ENCODE peak calls at places on chromosomes 6 and 20, in eight cellular contexts. V, L, M, I, H, E, B and W are unnamed samples.

GRCh38 chr6:158316022-158316421 is 3.8 kb downstream of the TULP4 start:
- DNase-seq in E (no peak), B (no peak), L (no peak), I (no peak), H (no peak), V (no peak), M (no peak), W (peak; percentile 89)

GRCh38 chr6:87754828-87755227 is 52.8 kb upstream of the AKIRIN2 start:
- DNase-seq in M (no peak), E (no peak), H (no peak), B (no peak), I (no peak), L (no peak), V (no peak), W (no peak)

GRCh38 chr6:113719056-113719455 is 138.1 kb upstream of the MARCKS start:
- DNase-seq in M (no peak), B (no peak), L (no peak), V (no peak), I (no peak), E (no peak), H (no peak), W (peak; percentile 70)

GRCh38 chr6:70547313-70547712 is 19.4 kb upstream of the SDHAF4 start:
- DNase-seq in M (no peak), L (peak; percentile 42), B (no peak), V (no peak), H (no peak), E (no peak), I (no peak), W (peak; percentile 22)

GRCh38 chr6:16694789-16695188 is 66.5 kb downstream of the ATXN1 start:
- DNase-seq in I (no peak), L (no peak), M (no peak), B (no peak), E (no peak), H (no peak), V (no peak), W (no peak)

GRCh38 chr6:15608406-15608805 is 54.4 kb downstream of the DTNBP1 start:
- DNase-seq in H (no peak), B (no peak), M (no peak), E (no peak), L (peak; percentile 66), I (peak; percentile 68), V (no peak), W (peak; percentile 91)

GRCh38 chr6:21198032-21198640 is 395.4 kb upstream of the SOX4 start:
- DNase-seq in M (no peak), I (no peak), H (no peak), E (no peak), V (no peak), L (no peak), B (no peak), W (no peak)

GRCh38 chr6:90691823-90692222 is 105.0 kb upstream of the MAP3K7 start:
- DNase-seq in B (no peak), I (no peak), M (no peak), H (no peak), E (no peak), L (no peak), V (no peak), W (peak; percentile 37)

GRCh38 chr6:139133272-139133671 is 1.6 kb upstream of the HECA start:
- DNase-seq in L (no peak), V (no peak), E (no peak), B (no peak), I (no peak), H (no peak), M (no peak), W (no peak)

GRCh38 chr6:144721232-144721631 is 436.1 kb downstream of the UTRN start:
- DNase-seq in I (no peak), L (no peak), E (no peak), V (no peak), M (no peak), B (no peak), H (no peak), W (no peak)

GRCh38 chr20:18613553-18613952 is 25.7 kb downstream of the DTD1 start:
- DNase-seq in V (no peak), M (no peak), E (no peak), I (peak; percentile 14), L (no peak), H (no peak), B (no peak), W (peak; percentile 97)

GRCh38 chr20:6993016-6993415 is 225.5 kb downstream of the BMP2 start:
- DNase-seq in I (no peak), H (no peak), L (no peak), B (no peak), E (no peak), M (no peak), V (no peak), W (peak; percentile 98)

GRCh38 chr6:117265425-117266266 is at the start of gene VGLL2:
- DNase-seq in B (no peak), H (no peak), V (no peak), E (peak; percentile 40), M (no peak), L (peak; percentile 62), I (no peak), W (peak; percentile 24)

GRCh38 chr20:36836591-36837329 is 39.2 kb upstream of the TLDC2 start:
- DNase-seq in H (no peak), L (peak; percentile 65), M (peak; percentile 82), V (no peak), I (no peak), B (no peak), E (peak; percentile 36), W (peak; percentile 64)

GRCh38 chr6:3205913-3206312 is 21.5 kb downstream of the TUBB2B start:
- DNase-seq in B (no peak), H (no peak), I (no peak), V (no peak), E (no peak), M (no peak), L (peak; percentile 95), W (peak; percentile 98)

GRCh38 chr6:139955366-139956155 is 581.1 kb upstream of the CITED2 start:
- DNase-seq in B (no peak), M (no peak), I (no peak), E (no peak), H (no peak), V (no peak), L (no peak), W (no peak)

GRCh38 chr6:165574770-165575549 is 88.1 kb downstream of the PDE10A start:
- DNase-seq in M (no peak), B (no peak), I (no peak), H (no peak), V (no peak), E (no peak), L (peak; percentile 18), W (peak; percentile 90)

GRCh38 chr6:69954733-69955132 is 88.4 kb downstream of the COL19A1 start:
- DNase-seq in B (no peak), L (no peak), V (no peak), E (no peak), H (no peak), M (no peak), I (no peak), W (no peak)

GRCh38 chr6:112155900-112156299 is 68.5 kb downstream of the FAM229B start:
- DNase-seq in L (peak; percentile 50), V (no peak), E (no peak), M (no peak), I (no peak), H (no peak), B (no peak), W (no peak)

GRCh38 chr6:142751452-142751851 is 193.5 kb downstream of the HIVEP2 start:
- DNase-seq in E (no peak), B (no peak), H (no peak), M (no peak), L (no peak), V (no peak), I (no peak), W (no peak)

GRCh38 chr6:138520463-138520862 is 21.2 kb upstream of the NHSL1 start:
- DNase-seq in M (no peak), E (no peak), V (no peak), L (peak; percentile 53), B (no peak), I (no peak), H (no peak), W (peak; percentile 37)

GRCh38 chr6:53944538-53944937 is 149.7 kb downstream of the LRRC1 start:
- DNase-seq in L (peak; percentile 16), I (no peak), M (no peak), H (no peak), V (no peak), B (no peak), E (no peak), W (no peak)

GRCh38 chr6:74409447-74409846 is 713.4 kb downstream of the CD109 start:
- DNase-seq in I (peak; percentile 54), E (no peak), B (no peak), M (no peak), V (no peak), H (no peak), L (peak; percentile 83), W (peak; percentile 81)

GRCh38 chr20:37362231-37362792 is 16.4 kb downstream of the SRC start:
- DNase-seq in H (no peak), I (no peak), V (no peak), M (no peak), B (no peak), L (no peak), E (no peak), W (no peak)

GRCh38 chr20:1508576-1508975 is 17.4 kb upstream of the SIRPB2 start:
- DNase-seq in V (no peak), L (no peak), B (no peak), M (no peak), E (no peak), I (no peak), H (no peak), W (peak; percentile 24)

GRCh38 chr6:108800510-108800909 is 47.7 kb upstream of the ARMC2 start:
- DNase-seq in B (no peak), M (no peak), E (no peak), I (no peak), L (peak; percentile 5), H (no peak), V (no peak), W (no peak)

GRCh38 chr6:34154668-34155447 is 9.0 kb upstream of the GRM4 start:
- DNase-seq in E (peak; percentile 56), V (peak; percentile 62), L (peak; percentile 59), I (no peak), M (peak; percentile 77), H (peak; percentile 30), B (peak; percentile 51), W (peak; percentile 35)

GRCh38 chr6:53484409-53485280 is 60.3 kb downstream of the GCLC start:
- DNase-seq in E (peak; percentile 71), L (peak; percentile 84), V (peak; percentile 69), M (peak; percentile 77), B (peak; percentile 53), H (peak; percentile 8), I (peak; percentile 46), W (peak; percentile 73)

GRCh38 chr6:41934278-41935189 is 7.1 kb downstream of the CCND3 start:
- DNase-seq in M (no peak), H (no peak), L (no peak), B (no peak), E (no peak), V (no peak), I (no peak), W (no peak)